ENCODE peak calls at places on chromosomes 1 and 21, in six cellular contexts. One of them, this sample, is unnamed.

GRCh38 chr1:112849967-112850641 is 105.9 kb downstream of the SLC16A1 start:
- DNase-seq in GM12865: no peak
- DNase-seq in heart left ventricle: no peak
- DNase-seq in choroid plexus epithelial cell: no peak
- DNase-seq in heart right ventricle: no peak
- DNase-seq in left ventricle myocardium inferior: no peak
- DNase-seq in this sample: no peak

GRCh38 chr21:15422761-15423160 is 307.0 kb upstream of the USP25 start:
- DNase-seq in GM12865: no peak
- DNase-seq in heart left ventricle: no peak
- DNase-seq in choroid plexus epithelial cell: peak
- DNase-seq in left ventricle myocardium inferior: no peak
- DNase-seq in heart right ventricle: no peak
- DNase-seq in this sample: no peak

GRCh38 chr1:12177156-12177998 is 10.6 kb downstream of the TNFRSF1B start:
- DNase-seq in choroid plexus epithelial cell: no peak
- DNase-seq in left ventricle myocardium inferior: no peak
- DNase-seq in heart right ventricle: no peak
- DNase-seq in heart left ventricle: no peak
- DNase-seq in GM12865: no peak
- DNase-seq in this sample: no peak

GRCh38 chr1:15492572-15492971 is 16.7 kb downstream of the CELA2B start:
- DNase-seq in heart right ventricle: peak
- DNase-seq in GM12865: no peak
- DNase-seq in choroid plexus epithelial cell: no peak
- DNase-seq in left ventricle myocardium inferior: peak
- DNase-seq in heart left ventricle: peak
- DNase-seq in this sample: no peak

GRCh38 chr1:209485167-209485566 is 98.3 kb upstream of the CAMK1G start:
- DNase-seq in GM12865: no peak
- DNase-seq in left ventricle myocardium inferior: peak
- DNase-seq in choroid plexus epithelial cell: peak
- DNase-seq in heart left ventricle: peak
- DNase-seq in heart right ventricle: peak
- DNase-seq in this sample: peak

GRCh38 chr1:212635141-212635601 is 26.6 kb downstream of the ATF3 start:
- DNase-seq in left ventricle myocardium inferior: no peak
- DNase-seq in heart left ventricle: no peak
- DNase-seq in choroid plexus epithelial cell: peak
- DNase-seq in heart right ventricle: no peak
- DNase-seq in GM12865: peak
- DNase-seq in this sample: no peak

GRCh38 chr1:41329662-41330587 is 31.3 kb upstream of the FOXO6 start:
- DNase-seq in heart right ventricle: no peak
- DNase-seq in choroid plexus epithelial cell: no peak
- DNase-seq in GM12865: no peak
- DNase-seq in heart left ventricle: no peak
- DNase-seq in left ventricle myocardium inferior: no peak
- DNase-seq in this sample: no peak

GRCh38 chr1:17998889-17999288 is 108.7 kb upstream of the IGSF21 start:
- DNase-seq in choroid plexus epithelial cell: peak
- DNase-seq in GM12865: peak
- DNase-seq in left ventricle myocardium inferior: no peak
- DNase-seq in heart right ventricle: no peak
- DNase-seq in heart left ventricle: no peak
- DNase-seq in this sample: no peak

GRCh38 chr1:102872526-102872925 is 235.8 kb downstream of the COL11A1 start:
- DNase-seq in GM12865: no peak
- DNase-seq in choroid plexus epithelial cell: no peak
- DNase-seq in left ventricle myocardium inferior: no peak
- DNase-seq in heart right ventricle: no peak
- DNase-seq in heart left ventricle: no peak
- DNase-seq in this sample: no peak

DNA sequence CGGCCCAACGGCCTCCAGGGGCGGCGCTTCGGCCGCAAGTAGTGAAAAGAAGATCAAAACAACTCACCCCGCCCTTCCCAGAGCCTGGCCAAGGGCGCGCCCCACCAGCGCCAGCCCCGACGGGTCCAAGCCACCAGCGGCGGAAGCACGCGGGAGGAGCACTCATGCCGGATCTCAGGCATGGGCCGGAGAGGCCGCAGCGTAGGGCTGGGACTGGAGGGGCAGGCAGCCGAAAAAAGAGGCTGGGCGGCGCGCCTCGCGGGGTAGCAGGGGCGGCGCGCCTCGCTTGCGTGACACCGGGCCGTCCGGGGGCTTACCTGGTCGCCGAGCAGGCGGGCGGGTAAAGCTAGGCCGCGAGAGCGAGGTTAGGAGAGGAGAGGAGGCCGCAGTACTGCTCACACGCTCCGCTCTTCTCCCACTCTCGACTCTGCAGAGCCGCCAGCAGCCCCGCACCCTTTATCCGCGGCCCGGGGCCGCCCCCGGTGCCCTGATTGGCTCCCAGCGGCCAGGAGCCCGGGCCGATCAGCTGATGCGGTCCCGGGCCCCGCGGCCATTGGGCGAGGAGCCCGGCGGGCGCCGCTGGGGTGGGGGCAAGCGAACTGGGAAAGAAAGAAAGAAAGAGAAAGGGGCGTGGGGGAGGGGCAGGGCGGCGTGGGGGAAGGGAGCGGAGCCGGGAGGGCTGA is at the start of gene GLUL:
- DNase-seq in GM12865: peak
- DNase-seq in heart right ventricle: peak
- DNase-seq in heart left ventricle: peak
- DNase-seq in left ventricle myocardium inferior: peak
- DNase-seq in choroid plexus epithelial cell: peak
- DNase-seq in this sample: peak
- H3K4me3 ChIP-seq in GM12865: peak
- H3K4me3 ChIP-seq in heart right ventricle: peak
- H3K4me3 ChIP-seq in heart left ventricle: peak
- H3K4me3 ChIP-seq in left ventricle myocardium inferior: peak
- H3K4me3 ChIP-seq in choroid plexus epithelial cell: peak
- H3K4me3 ChIP-seq in this sample: peak

DNA sequence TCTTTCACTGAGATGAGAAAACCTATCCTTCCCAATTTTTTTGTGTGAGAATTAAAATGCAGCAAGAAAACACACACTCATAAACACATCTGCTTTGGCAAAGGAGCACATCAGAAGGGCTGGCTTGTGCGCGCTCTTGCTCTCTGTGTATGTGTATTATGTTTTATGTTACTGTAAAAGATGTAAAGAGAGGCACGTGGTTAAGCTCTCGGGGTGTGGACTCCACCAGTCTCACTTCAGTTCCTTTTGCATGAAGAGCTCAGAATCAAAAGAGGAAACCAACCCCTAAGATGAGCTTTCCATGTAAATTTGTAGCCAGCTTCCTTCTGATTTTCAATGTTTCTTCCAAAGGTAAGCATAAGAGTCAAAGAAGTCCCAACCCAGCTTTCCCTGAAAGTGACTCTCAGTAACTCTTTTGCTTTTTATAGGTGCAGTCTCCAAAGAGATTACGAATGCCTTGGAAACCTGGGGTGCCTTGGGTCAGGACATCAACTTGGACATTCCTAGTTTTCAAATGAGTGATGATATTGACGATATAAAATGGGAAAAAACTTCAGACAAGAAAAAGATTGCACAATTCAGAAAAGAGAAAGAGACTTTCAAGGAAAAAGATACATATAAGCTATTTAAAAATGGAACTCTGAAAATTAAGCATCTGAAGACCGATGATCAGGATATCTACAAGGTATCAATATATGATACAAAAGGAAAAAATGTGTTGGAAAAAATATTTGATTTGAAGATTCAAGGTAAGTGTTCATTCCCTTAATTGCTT is at the start of gene CD2:
- DNase-seq in GM12865: no peak
- DNase-seq in left ventricle myocardium inferior: no peak
- DNase-seq in heart right ventricle: no peak
- DNase-seq in heart left ventricle: no peak
- DNase-seq in choroid plexus epithelial cell: no peak
- DNase-seq in this sample: no peak
- H3K4me3 ChIP-seq in GM12865: no peak
- H3K4me3 ChIP-seq in left ventricle myocardium inferior: no peak
- H3K4me3 ChIP-seq in heart right ventricle: no peak
- H3K4me3 ChIP-seq in heart left ventricle: no peak
- H3K4me3 ChIP-seq in choroid plexus epithelial cell: no peak
- H3K4me3 ChIP-seq in this sample: no peak

DNA sequence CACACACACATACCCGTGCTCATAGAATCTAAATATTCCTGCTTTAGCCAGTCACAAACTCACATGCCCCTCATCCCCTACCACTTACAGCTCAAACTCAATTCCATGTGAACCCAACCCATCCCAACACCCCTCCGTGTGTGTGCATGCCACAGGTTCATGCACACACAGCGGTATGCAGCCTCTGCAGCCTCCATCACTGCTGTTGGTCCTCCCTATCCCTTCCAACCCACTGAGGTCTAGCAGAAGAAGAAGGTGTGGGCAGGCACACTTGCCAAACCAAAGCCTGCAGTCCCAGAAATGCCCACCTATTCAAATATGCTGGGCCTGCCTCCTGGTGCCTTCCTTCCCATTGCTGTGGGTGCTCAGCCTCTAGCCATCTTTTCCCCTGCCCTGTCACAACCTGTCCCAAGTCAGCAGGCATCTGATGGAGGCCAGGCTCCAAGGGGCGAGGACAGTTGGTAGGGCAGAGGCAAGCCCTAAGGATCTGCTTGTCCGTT is 26.2 kb downstream of the SLC2A1 start:
- DNase-seq in choroid plexus epithelial cell: no peak
- DNase-seq in heart right ventricle: no peak
- DNase-seq in GM12865: no peak
- DNase-seq in heart left ventricle: no peak
- DNase-seq in left ventricle myocardium inferior: no peak
- DNase-seq in this sample: no peak
- H3K4me3 ChIP-seq in choroid plexus epithelial cell: no peak
- H3K4me3 ChIP-seq in heart right ventricle: no peak
- H3K4me3 ChIP-seq in GM12865: peak
- H3K4me3 ChIP-seq in heart left ventricle: no peak
- H3K4me3 ChIP-seq in left ventricle myocardium inferior: no peak
- H3K4me3 ChIP-seq in this sample: no peak

GRCh38 chr1:39214998-39215873 is 10.7 kb downstream of the MACF1 start:
- DNase-seq in choroid plexus epithelial cell: peak
- DNase-seq in GM12865: peak
- DNase-seq in heart left ventricle: peak
- DNase-seq in heart right ventricle: no peak
- DNase-seq in left ventricle myocardium inferior: no peak
- DNase-seq in this sample: no peak

GRCh38 chr1:39212499-39212898 is 8.0 kb downstream of the MACF1 start:
- DNase-seq in GM12865: no peak
- DNase-seq in heart right ventricle: no peak
- DNase-seq in choroid plexus epithelial cell: no peak
- DNase-seq in heart left ventricle: no peak
- DNase-seq in left ventricle myocardium inferior: no peak
- DNase-seq in this sample: no peak

GRCh38 chr1:39214021-39214713 is 9.7 kb downstream of the MACF1 start:
- DNase-seq in heart right ventricle: peak
- DNase-seq in choroid plexus epithelial cell: peak
- DNase-seq in left ventricle myocardium inferior: peak
- DNase-seq in heart left ventricle: peak
- DNase-seq in GM12865: no peak
- DNase-seq in this sample: no peak

GRCh38 chr1:39213511-39214002 is 9.1 kb downstream of the MACF1 start:
- DNase-seq in choroid plexus epithelial cell: peak
- DNase-seq in GM12865: no peak
- DNase-seq in left ventricle myocardium inferior: no peak
- DNase-seq in heart left ventricle: no peak
- DNase-seq in heart right ventricle: no peak
- DNase-seq in this sample: no peak

GRCh38 chr1:39214714-39214997 is 10.2 kb downstream of the MACF1 start:
- DNase-seq in choroid plexus epithelial cell: no peak
- DNase-seq in heart left ventricle: no peak
- DNase-seq in left ventricle myocardium inferior: no peak
- DNase-seq in heart right ventricle: no peak
- DNase-seq in GM12865: no peak
- DNase-seq in this sample: no peak
- H3K4me3 ChIP-seq in choroid plexus epithelial cell: no peak
- H3K4me3 ChIP-seq in heart left ventricle: no peak
- H3K4me3 ChIP-seq in left ventricle myocardium inferior: peak
- H3K4me3 ChIP-seq in heart right ventricle: peak
- H3K4me3 ChIP-seq in GM12865: peak
- H3K4me3 ChIP-seq in this sample: no peak

DNA sequence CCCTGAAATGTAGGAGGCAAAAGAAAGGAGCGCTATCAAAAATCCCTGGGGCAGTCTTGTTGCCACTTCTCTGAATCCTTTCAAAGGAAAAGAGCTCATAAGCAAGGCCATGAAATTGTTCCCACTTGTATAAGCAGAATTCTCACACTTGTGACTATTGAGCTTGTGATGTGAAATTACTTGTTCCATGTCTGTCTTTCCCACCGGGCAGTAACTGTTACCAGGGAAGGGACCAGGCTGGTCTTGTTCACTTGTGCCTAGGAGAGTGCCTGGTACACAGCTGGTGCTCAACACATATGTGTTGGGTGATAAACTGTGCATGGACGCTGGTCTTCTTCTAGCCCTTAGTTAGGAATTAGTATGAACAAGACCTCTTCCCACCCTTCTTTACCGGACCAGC is 150.6 kb downstream of the CDC7 start:
- DNase-seq in GM12865: no peak
- DNase-seq in heart right ventricle: no peak
- DNase-seq in heart left ventricle: no peak
- DNase-seq in left ventricle myocardium inferior: no peak
- DNase-seq in choroid plexus epithelial cell: peak
- DNase-seq in this sample: no peak
- H3K4me3 ChIP-seq in GM12865: no peak
- H3K4me3 ChIP-seq in heart right ventricle: no peak
- H3K4me3 ChIP-seq in heart left ventricle: no peak
- H3K4me3 ChIP-seq in left ventricle myocardium inferior: no peak
- H3K4me3 ChIP-seq in choroid plexus epithelial cell: no peak
- H3K4me3 ChIP-seq in this sample: no peak